ENCODE peak calls at places on chromosomes 12 and 14, in eight cellular contexts. One of them, this sample, is unnamed.

GRCh38 chr12:115771065-115771464 is 506.4 kb downstream of the MED13L start:
- DNase-seq in AML-193: no peak
- DNase-seq in esophagus squamous epithelium: no peak
- DNase-seq in glomerular endothelial cell: no peak
- DNase-seq in HCT116: peak
- DNase-seq in A673: no peak
- DNase-seq in colonic mucosa: peak
- DNase-seq in stimulated activated CD4-positive, alpha-beta T cell treated with anti-CD3 and anti-CD28 coated beads, Interleukin-15, amount 100 ng/mL, for 1 hour: no peak
- DNase-seq in this sample: no peak

GRCh38 chr12:131264625-131265024 is 310.9 kb downstream of the ADGRD1 start:
- DNase-seq in AML-193: no peak
- DNase-seq in stimulated activated CD4-positive, alpha-beta T cell treated with anti-CD3 and anti-CD28 coated beads, Interleukin-15, amount 100 ng/mL, for 1 hour: no peak
- DNase-seq in esophagus squamous epithelium: no peak
- DNase-seq in HCT116: no peak
- DNase-seq in colonic mucosa: no peak
- DNase-seq in A673: no peak
- DNase-seq in glomerular endothelial cell: no peak
- DNase-seq in this sample: no peak

GRCh38 chr12:3054374-3054773 is 22.8 kb upstream of the TSPAN9 start:
- DNase-seq in HCT116: no peak
- DNase-seq in glomerular endothelial cell: no peak
- DNase-seq in esophagus squamous epithelium: no peak
- DNase-seq in A673: no peak
- DNase-seq in stimulated activated CD4-positive, alpha-beta T cell treated with anti-CD3 and anti-CD28 coated beads, Interleukin-15, amount 100 ng/mL, for 1 hour: no peak
- DNase-seq in AML-193: no peak
- DNase-seq in colonic mucosa: no peak
- DNase-seq in this sample: no peak

GRCh38 chr12:86660488-86661171 is 404.4 kb upstream of the MGAT4C start:
- DNase-seq in A673: peak
- DNase-seq in esophagus squamous epithelium: no peak
- DNase-seq in stimulated activated CD4-positive, alpha-beta T cell treated with anti-CD3 and anti-CD28 coated beads, Interleukin-15, amount 100 ng/mL, for 1 hour: no peak
- DNase-seq in colonic mucosa: no peak
- DNase-seq in glomerular endothelial cell: peak
- DNase-seq in AML-193: no peak
- DNase-seq in HCT116: peak
- DNase-seq in this sample: no peak

GRCh38 chr14:54686219-54686870 is 119.4 kb downstream of the SAMD4A start:
- DNase-seq in stimulated activated CD4-positive, alpha-beta T cell treated with anti-CD3 and anti-CD28 coated beads, Interleukin-15, amount 100 ng/mL, for 1 hour: no peak
- DNase-seq in A673: no peak
- DNase-seq in colonic mucosa: peak
- DNase-seq in glomerular endothelial cell: peak
- DNase-seq in HCT116: no peak
- DNase-seq in esophagus squamous epithelium: no peak
- DNase-seq in AML-193: no peak
- DNase-seq in this sample: peak

GRCh38 chr12:3453947-3454675 is 36.9 kb upstream of the PRMT8 start:
- DNase-seq in HCT116: peak
- DNase-seq in glomerular endothelial cell: no peak
- DNase-seq in colonic mucosa: no peak
- DNase-seq in stimulated activated CD4-positive, alpha-beta T cell treated with anti-CD3 and anti-CD28 coated beads, Interleukin-15, amount 100 ng/mL, for 1 hour: no peak
- DNase-seq in esophagus squamous epithelium: no peak
- DNase-seq in A673: no peak
- DNase-seq in AML-193: no peak
- DNase-seq in this sample: no peak

GRCh38 chr12:19894803-19895202 is 455.5 kb downstream of the AEBP2 start:
- DNase-seq in HCT116: no peak
- DNase-seq in AML-193: no peak
- DNase-seq in stimulated activated CD4-positive, alpha-beta T cell treated with anti-CD3 and anti-CD28 coated beads, Interleukin-15, amount 100 ng/mL, for 1 hour: no peak
- DNase-seq in colonic mucosa: no peak
- DNase-seq in glomerular endothelial cell: peak
- DNase-seq in esophagus squamous epithelium: no peak
- DNase-seq in A673: no peak
- DNase-seq in this sample: no peak

GRCh38 chr12:132806857-132807256 is 21.8 kb downstream of the GOLGA3 start:
- DNase-seq in colonic mucosa: no peak
- DNase-seq in HCT116: no peak
- DNase-seq in AML-193: no peak
- DNase-seq in glomerular endothelial cell: no peak
- DNase-seq in esophagus squamous epithelium: no peak
- DNase-seq in A673: no peak
- DNase-seq in stimulated activated CD4-positive, alpha-beta T cell treated with anti-CD3 and anti-CD28 coated beads, Interleukin-15, amount 100 ng/mL, for 1 hour: no peak
- DNase-seq in this sample: no peak

GRCh38 chr12:113238309-113238708 is 17.0 kb downstream of the TPCN1 start:
- DNase-seq in stimulated activated CD4-positive, alpha-beta T cell treated with anti-CD3 and anti-CD28 coated beads, Interleukin-15, amount 100 ng/mL, for 1 hour: no peak
- DNase-seq in esophagus squamous epithelium: no peak
- DNase-seq in glomerular endothelial cell: no peak
- DNase-seq in A673: no peak
- DNase-seq in colonic mucosa: no peak
- DNase-seq in HCT116: no peak
- DNase-seq in AML-193: no peak
- DNase-seq in this sample: no peak

GRCh38 chr14:94486883-94487282 is 10.9 kb upstream of the SERPINA9 start:
- DNase-seq in glomerular endothelial cell: no peak
- DNase-seq in HCT116: no peak
- DNase-seq in stimulated activated CD4-positive, alpha-beta T cell treated with anti-CD3 and anti-CD28 coated beads, Interleukin-15, amount 100 ng/mL, for 1 hour: no peak
- DNase-seq in colonic mucosa: no peak
- DNase-seq in esophagus squamous epithelium: no peak
- DNase-seq in A673: no peak
- DNase-seq in AML-193: no peak
- DNase-seq in this sample: no peak

This sample was measured in T1000.